ENCODE peak calls at places on chromosomes 16 and 17, in seven cellular contexts. R, O, U, M, N, Z and X are unnamed samples.

GRCh38 chr16:11016993-11017392 is 72.6 kb downstream of the CLEC16A start:
- DNase-seq in R (no peak), O (no peak), U (peak), M (peak), N (no peak), Z (no peak), X (no peak)

GRCh38 chr17:77580956-77581355 is 377.5 kb upstream of the TNRC6C start:
- DNase-seq in R (no peak), O (no peak), U (no peak), M (no peak), N (no peak), Z (no peak), X (no peak)

GRCh38 chr17:18862011-18862410 is 4.1 kb downstream of the PRPSAP2 start:
- DNase-seq in R (no peak), O (no peak), U (no peak), M (no peak), N (no peak), Z (no peak), X (no peak)

GRCh38 chr17:10217916-10218315 is 19.5 kb upstream of the GAS7 start:
- DNase-seq in R (no peak), O (no peak), U (peak), M (peak), N (no peak), Z (no peak), X (peak)

GRCh38 chr16:20910781-20911321 is 10.3 kb downstream of the LYRM1 start:
- DNase-seq in R (no peak), O (no peak), U (peak), M (peak), N (no peak), Z (no peak), X (no peak)

GRCh38 chr17:40175928-40176327 is 1.3 kb upstream of the RAPGEFL1 start:
- DNase-seq in R (peak), O (no peak), U (no peak), M (no peak), N (no peak), Z (no peak), X (no peak)

GRCh38 chr17:4444782-4445473 is 11.2 kb downstream of the SPNS3 start:
- DNase-seq in R (no peak), O (no peak), U (no peak), M (no peak), N (no peak), Z (no peak), X (no peak)

GRCh38 chr17:77129568-77130301 is 11.0 kb upstream of the SEC14L1 start:
- DNase-seq in R (no peak), O (no peak), U (no peak), M (peak), N (no peak), Z (no peak), X (no peak)

GRCh38 chr16:11699234-11699894 is 31.1 kb downstream of the SNN start:
- DNase-seq in R (no peak), O (no peak), U (no peak), M (no peak), N (no peak), Z (no peak), X (no peak)

GRCh38 chr17:58329035-58329807 is 626 bp upstream of the TSPOAP1 start:
- DNase-seq in R (peak), O (peak), U (no peak), M (no peak), N (peak), Z (no peak), X (peak)

GRCh38 chr17:20896153-20896649 is 146.6 kb downstream of the USP22 start:
- DNase-seq in R (peak), O (peak), U (peak), M (peak), N (no peak), Z (no peak), X (peak)

GRCh38 chr17:17236295-17237025 is 508 bp downstream of the FLCN start:
- DNase-seq in R (peak), O (peak), U (peak), M (peak), N (peak), Z (no peak), X (peak)

GRCh38 chr17:10172241-10172741 is 26.1 kb downstream of the GAS7 start:
- DNase-seq in R (no peak), O (no peak), U (peak), M (peak), N (no peak), Z (no peak), X (peak)

GRCh38 chr16:65662236-65662635 is 540.4 kb upstream of the CDH11 start:
- DNase-seq in R (no peak), O (no peak), U (no peak), M (no peak), N (no peak), Z (no peak), X (no peak)

GRCh38 chr16:12078405-12079245 is 102.1 kb downstream of the SNX29 start:
- DNase-seq in R (no peak), O (peak), U (no peak), M (no peak), N (no peak), Z (no peak), X (no peak)

GRCh38 chr17:14304876-14305636 is 4.2 kb downstream of the HS3ST3B1 start:
- DNase-seq in R (peak), O (no peak), U (peak), M (no peak), N (peak), Z (no peak), X (no peak)

DNA sequence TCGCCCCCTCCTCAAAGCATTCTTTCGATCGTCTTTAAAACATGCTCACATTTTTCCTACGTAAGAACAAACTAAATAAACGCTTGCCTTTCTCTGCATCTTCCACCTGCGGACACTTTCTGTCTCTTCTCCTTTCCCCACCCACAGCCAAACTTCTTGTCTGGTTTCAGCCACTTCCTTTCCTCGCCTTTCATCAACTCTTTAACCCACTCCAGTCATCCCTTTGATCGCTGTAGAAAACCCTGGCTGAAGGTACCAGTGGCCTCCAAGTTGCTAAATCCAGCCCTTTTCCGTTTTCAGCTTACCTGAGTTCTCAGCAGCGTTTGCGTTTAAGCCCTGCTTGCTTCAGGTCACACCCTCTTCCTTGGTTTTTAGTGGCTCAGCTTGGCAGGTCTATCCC is 483 bp downstream of the RPA1 start:
- DNase-seq in R (peak), O (peak), U (peak), M (no peak), N (no peak), Z (no peak), X (peak)
- H3K4me3 ChIP-seq in R (peak), O (peak), U (peak), M (peak), N (peak), Z (peak), X (peak)

GRCh38 chr17:69141802-69142472 is at the start of gene ABCA6:
- DNase-seq in R (no peak), O (no peak), U (peak), M (no peak), N (no peak), Z (no peak), X (no peak)
- H3K4me3 ChIP-seq in R (no peak), O (no peak), U (peak), M (no peak), N (no peak), Z (no peak), X (no peak)

DNA sequence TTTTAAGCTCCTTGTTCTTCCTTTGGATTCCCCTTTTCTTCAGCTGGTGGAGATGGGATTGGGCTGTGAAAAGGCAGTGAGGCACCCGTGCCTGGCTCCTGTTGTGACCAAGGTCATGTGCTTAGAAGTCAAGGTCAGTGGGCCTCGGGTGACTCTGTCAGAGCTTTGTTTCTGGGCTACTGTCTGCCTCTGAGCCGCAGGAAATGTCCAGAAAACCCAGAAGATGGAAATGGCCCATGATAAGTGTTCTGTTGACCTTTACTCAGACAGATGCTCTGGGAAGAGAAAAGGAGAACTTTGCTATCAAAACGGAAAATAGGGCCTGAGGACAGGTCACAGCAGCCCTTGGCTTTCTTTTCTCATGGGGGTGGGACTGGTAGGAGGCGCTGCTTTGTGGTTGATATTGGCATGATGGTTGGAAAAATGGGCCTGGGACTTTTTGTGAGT is 2.9 kb downstream of the ABCC1 start:
- DNase-seq in R (no peak), O (peak), U (no peak), M (no peak), N (no peak), Z (no peak), X (no peak)
- H3K4me3 ChIP-seq in R (peak), O (no peak), U (no peak), M (peak), N (no peak), Z (peak), X (no peak)

GRCh38 chr17:32126746-32127145 is 15.6 kb upstream of the RHOT1 start:
- DNase-seq in R (no peak), O (no peak), U (no peak), M (no peak), N (no peak), Z (no peak), X (no peak)
- H3K4me3 ChIP-seq in R (peak), O (peak), U (no peak), M (no peak), N (peak), Z (peak), X (peak)

GRCh38 chr16:3645504-3646347 is 8.8 kb upstream of the DNASE1 start:
- DNase-seq in R (peak), O (no peak), U (peak), M (peak), N (no peak), Z (no peak), X (no peak)
- H3K4me3 ChIP-seq in R (no peak), O (no peak), U (no peak), M (no peak), N (no peak), Z (no peak), X (no peak)

GRCh38 chr16:89374393-89374948 is 115.9 kb downstream of the ANKRD11 start:
- DNase-seq in R (peak), O (no peak), U (peak), M (peak), N (peak), Z (no peak), X (no peak)
- H3K4me3 ChIP-seq in R (no peak), O (no peak), U (no peak), M (no peak), N (peak), Z (no peak), X (no peak)

DNA sequence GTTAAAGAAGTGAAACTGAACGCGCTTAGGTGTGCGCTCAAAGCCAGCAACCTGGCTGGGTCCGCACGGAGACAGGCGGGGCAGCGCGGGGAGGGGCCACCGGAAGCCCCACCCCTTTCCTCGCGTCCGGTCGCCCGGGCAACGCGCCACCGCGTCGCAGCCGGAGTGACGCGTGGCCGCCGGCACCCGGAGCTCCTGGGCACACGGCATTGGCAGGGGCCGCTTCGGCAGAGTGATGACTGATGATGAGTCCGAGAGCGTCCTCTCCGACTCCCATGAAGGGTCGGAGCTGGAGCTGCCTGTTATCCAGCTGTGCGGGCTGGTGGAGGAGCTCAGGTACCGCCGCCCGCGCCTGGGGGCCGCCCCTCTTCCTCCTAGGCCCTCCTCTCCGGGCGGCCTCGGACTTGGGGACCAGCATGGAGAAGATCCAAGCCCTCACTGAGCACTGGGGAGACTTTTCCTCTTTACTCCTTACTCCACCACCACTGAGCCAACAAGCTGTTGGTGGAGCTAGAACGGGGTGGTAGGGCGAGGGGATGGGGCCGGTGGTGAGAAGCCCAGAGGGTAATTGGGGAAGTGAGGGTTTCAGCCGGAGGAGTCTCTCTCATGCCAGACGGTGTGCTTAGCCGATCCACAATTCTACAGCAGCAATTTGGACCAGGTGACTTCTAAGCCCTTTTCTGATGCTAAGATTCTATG is 44.9 kb downstream of the PRSS54 start:
- DNase-seq in R (peak), O (peak), U (peak), M (peak), N (peak), Z (no peak), X (peak)
- H3K4me3 ChIP-seq in R (peak), O (peak), U (peak), M (peak), N (peak), Z (peak), X (peak)

GRCh38 chr16:2470234-2470601 is 879 bp upstream of the NTN3 start:
- DNase-seq in R (no peak), O (no peak), U (no peak), M (no peak), N (no peak), Z (no peak), X (no peak)

GRCh38 chr16:2468142-2468724 is 2.9 kb upstream of the NTN3 start:
- DNase-seq in R (peak), O (no peak), U (no peak), M (peak), N (no peak), Z (no peak), X (peak)

GRCh38 chr16:2467301-2468141 is 3.6 kb upstream of the NTN3 start:
- DNase-seq in R (peak), O (no peak), U (peak), M (peak), N (peak), Z (no peak), X (peak)

GRCh38 chr16:2469399-2470233 is 1.5 kb upstream of the NTN3 start:
- DNase-seq in R (no peak), O (no peak), U (no peak), M (no peak), N (peak), Z (no peak), X (no peak)

GRCh38 chr16:2468725-2469398 is 2.2 kb upstream of the NTN3 start:
- DNase-seq in R (peak), O (no peak), U (no peak), M (no peak), N (peak), Z (no peak), X (peak)
- H3K4me3 ChIP-seq in R (peak), O (no peak), U (no peak), M (no peak), N (peak), Z (peak), X (peak)